ENCODE peak calls at places on chromosome 18, in six cellular contexts. B is Right ventricle myocardium superior; O is Peyer's patch; F is effector CD4-positive, alpha-beta T cell; S is GM23248; H is psoas muscle. G is an unnamed sample.
A peak's percentile ranks its signal among the peaks of the same experiment; 100 is the strongest.

GRCh38 chr18:48547456-48548403 is 8.9 kb downstream of the CTIF start:
- DNase-seq in B (no peak), O (no peak), F (no peak), S (peak; percentile 96), H (peak; percentile 29), G (no peak)

GRCh38 chr18:3703732-3704176 is 253.8 kb downstream of the TGIF1 start:
- DNase-seq in B (peak; percentile 64), O (peak; percentile 77), F (no peak), S (peak; percentile 80), H (peak; percentile 28), G (no peak)

GRCh38 chr18:46482831-46483230 is 174.2 kb downstream of the LOXHD1 start:
- DNase-seq in B (no peak), O (no peak), F (no peak), S (no peak), H (no peak), G (no peak)

GRCh38 chr18:44851806-44852205 is 171.1 kb downstream of the SETBP1 start:
- DNase-seq in B (no peak), O (no peak), F (no peak), S (no peak), H (no peak), G (no peak)

GRCh38 chr18:74715306-74715705 is 117.6 kb downstream of the ZNF407 start:
- DNase-seq in B (no peak), O (no peak), F (no peak), S (no peak), H (no peak), G (no peak)

GRCh38 chr18:78813156-78813555 is 166.5 kb upstream of the SALL3 start:
- DNase-seq in B (no peak), O (no peak), F (no peak), S (no peak), H (no peak), G (no peak)

GRCh38 chr18:11752116-11752911 is 63.2 kb downstream of the GNAL start:
- DNase-seq in B (no peak), O (no peak), F (no peak), S (peak; percentile 38), H (no peak), G (no peak)

GRCh38 chr18:3524706-3525105 is 74.7 kb downstream of the TGIF1 start:
- DNase-seq in B (no peak), O (no peak), F (no peak), S (no peak), H (no peak), G (no peak)